ENCODE peak calls at places on chromosomes 2 and 18, in nine cellular contexts. V, U, M, L, W, X, C, F and R are unnamed samples.

GRCh38 chr2:88669371-88670214 is 21.9 kb upstream of the RPIA start:
- DNase-seq in V (peak; percentile 16), U (no peak), M (no peak), L (peak; percentile 60), W (peak; percentile 29), X (peak; percentile 31), C (peak; percentile 42), F (peak; percentile 31), R (peak; percentile 44)

GRCh38 chr2:60880633-60880987 is 764 bp upstream of the REL start:
- DNase-seq in V (no peak), U (no peak), M (no peak), L (no peak), W (no peak), X (no peak), C (peak; percentile 38), F (no peak), R (no peak)

GRCh38 chr18:73979742-73980141 is 167.9 kb downstream of the FBXO15 start:
- DNase-seq in V (no peak), U (no peak), M (no peak), L (no peak), W (no peak), X (no peak), C (peak; percentile 67), F (no peak), R (no peak)

GRCh38 chr2:4673025-4673489 is 969.7 kb downstream of the DCDC2C start:
- DNase-seq in V (peak; percentile 89), U (no peak), M (no peak), L (no peak), W (no peak), X (no peak), C (no peak), F (no peak), R (no peak)

GRCh38 chr2:22692751-22693150 is 692.2 kb upstream of the KLHL29 start:
- DNase-seq in V (no peak), U (no peak), M (no peak), L (no peak), W (no peak), X (no peak), C (no peak), F (no peak), R (no peak)

GRCh38 chr2:128921740-128922139 is 603.1 kb upstream of the HS6ST1 start:
- DNase-seq in V (no peak), U (no peak), M (no peak), L (no peak), W (no peak), X (no peak), C (no peak), F (no peak), R (no peak)

GRCh38 chr2:196592912-196593881 is 46.3 kb upstream of the CCDC150 start:
- DNase-seq in V (peak; percentile 63), U (no peak), M (no peak), L (peak; percentile 66), W (peak; percentile 61), X (peak; percentile 67), C (peak; percentile 76), F (peak; percentile 18), R (peak; percentile 68)

GRCh38 chr2:39772812-39773152 is 6.3 kb downstream of the THUMPD2 start:
- DNase-seq in V (no peak), U (no peak), M (no peak), L (no peak), W (no peak), X (no peak), C (no peak), F (no peak), R (no peak)

GRCh38 chr2:241285596-241285995 is 29.9 kb downstream of the HDLBP start:
- DNase-seq in V (no peak), U (no peak), M (no peak), L (no peak), W (no peak), X (no peak), C (no peak), F (no peak), R (no peak)